ENCODE peak calls at places on chromosome 2, in nine cellular contexts. J is activated CD4-positive, alpha-beta memory T cell treated with anti-CD3 and anti-CD28 coated beads, Interleukin-2, amount 10 ng/mL, durations not matched to agents 7 days and 5 days; L is neural crest cell; G is AG09309; U is KG1; E is thoracic aorta; N is activated naive CD8-positive, alpha-beta T cell treated with anti-CD3 and anti-CD28 coated beads for 36 hours; R is epithelial cell of proximal tubule; V is iris pigment epithelial cell. X is an unnamed sample.

GRCh38 chr2:240963376-240964220 is 34.8 kb upstream of the SNED1 start:
- DNase-seq in L (no peak), E (no peak), N (no peak), G (no peak), V (no peak), R (no peak), J (peak; percentile 13), U (no peak), X (peak; percentile 0)

GRCh38 chr2:174606336-174606735 is 8.7 kb upstream of the WIPF1 start:
- DNase-seq in R (no peak), U (no peak), V (peak; percentile 89), L (no peak), E (no peak), N (peak; percentile 44), G (peak; percentile 80), J (peak; percentile 64), X (no peak)

GRCh38 chr2:28428486-28428885 is 35.8 kb downstream of the FOSL2 start:
- DNase-seq in V (no peak), N (no peak), L (no peak), R (no peak), U (no peak), E (no peak), G (no peak), J (no peak), X (no peak)

GRCh38 chr2:46684661-46685060 is 205.3 kb downstream of the TMEM247 start:
- DNase-seq in G (no peak), U (no peak), L (no peak), V (no peak), J (no peak), R (no peak), N (no peak), E (no peak), X (no peak)

GRCh38 chr2:222561817-222562424 is 94.0 kb downstream of the FARSB start:
- DNase-seq in J (peak; percentile 38), L (peak; percentile 61), U (no peak), N (peak; percentile 11), V (peak; percentile 51), R (peak; percentile 12), E (no peak), G (no peak), X (no peak)

GRCh38 chr2:170247333-170247732 is 69.4 kb downstream of the MYO3B start:
- DNase-seq in V (no peak), R (no peak), U (no peak), J (no peak), G (no peak), E (no peak), N (no peak), L (no peak), X (no peak)

GRCh38 chr2:36352024-36352398 is 3.6 kb upstream of the CRIM1 start:
- DNase-seq in U (no peak), G (no peak), J (no peak), R (no peak), N (no peak), V (peak; percentile 65), E (no peak), L (no peak), X (no peak)

GRCh38 chr2:167832840-167833239 is 414.6 kb downstream of the STK39 start:
- DNase-seq in J (no peak), E (no peak), G (no peak), N (no peak), L (no peak), U (no peak), R (no peak), V (no peak), X (no peak)

GRCh38 chr2:232421189-232421785 is 14.6 kb downstream of the ALPG start:
- DNase-seq in J (no peak), V (no peak), R (no peak), U (no peak), L (no peak), G (no peak), E (no peak), N (peak; percentile 15), X (no peak)

GRCh38 chr2:81551040-81551634 is 1246.6 kb upstream of the LRRTM1 start:
- DNase-seq in U (no peak), E (no peak), J (no peak), L (no peak), N (no peak), V (peak; percentile 0), G (no peak), R (no peak), X (no peak)

GRCh38 chr2:20617892-20618467 is 32.9 kb downstream of the HS1BP3 start:
- DNase-seq in U (no peak), E (peak; percentile 98), G (peak; percentile 97), N (no peak), V (peak; percentile 99), J (no peak), L (no peak), R (peak; percentile 87), X (peak; percentile 92)

GRCh38 chr2:102046135-102046901 is 54.6 kb downstream of the IL1R2 start:
- DNase-seq in E (no peak), L (no peak), R (no peak), G (no peak), J (no peak), U (no peak), N (no peak), V (peak; percentile 82), X (no peak)

GRCh38 chr2:10977003-10977402 is 65.3 kb downstream of the KCNF1 start:
- DNase-seq in N (no peak), J (no peak), E (no peak), R (no peak), V (peak; percentile 39), L (no peak), U (no peak), G (no peak), X (no peak)

GRCh38 chr2:220219371-220219770 is 591.9 kb downstream of the SLC4A3 start:
- DNase-seq in L (no peak), G (no peak), E (no peak), J (no peak), N (no peak), U (no peak), V (no peak), R (no peak), X (no peak)

GRCh38 chr2:42770288-42771131 is 6.6 kb upstream of the OXER1 start:
- DNase-seq in G (no peak), R (no peak), L (peak; percentile 29), N (no peak), E (no peak), J (no peak), U (no peak), V (peak; percentile 74), X (no peak)